ENCODE peak calls at places on chromosomes 5 and 9, in ten cellular contexts. One of them, this sample, is unnamed.

GRCh38 chr5:175658299-175659145 is 651 bp downstream of the HRH2 start:
- DNase-seq in PC-3: no peak
- DNase-seq in SK-N-SH: peak; percentile 60
- DNase-seq in neuronal stem cell: peak; percentile 11
- DNase-seq in HepG2: no peak
- DNase-seq in endodermal cell: peak; percentile 79
- DNase-seq in IMR-90: no peak
- DNase-seq in HCT116: no peak
- DNase-seq in GM23248: no peak
- DNase-seq in endothelial cell of umbilical vein: no peak
- DNase-seq in this sample: no peak

GRCh38 chr5:173396311-173396993 is 68.2 kb upstream of the STC2 start:
- DNase-seq in PC-3: no peak
- DNase-seq in SK-N-SH: peak; percentile 44
- DNase-seq in neuronal stem cell: no peak
- DNase-seq in HepG2: peak; percentile 9
- DNase-seq in endodermal cell: peak; percentile 91
- DNase-seq in IMR-90: no peak
- DNase-seq in HCT116: peak; percentile 19
- DNase-seq in GM23248: peak; percentile 23
- DNase-seq in endothelial cell of umbilical vein: no peak
- DNase-seq in this sample: no peak

GRCh38 chr9:16794871-16795639 is 75.4 kb downstream of the BNC2 start:
- DNase-seq in PC-3: no peak
- DNase-seq in SK-N-SH: no peak
- DNase-seq in neuronal stem cell: no peak
- DNase-seq in HepG2: no peak
- DNase-seq in endodermal cell: no peak
- DNase-seq in IMR-90: peak; percentile 83
- DNase-seq in HCT116: no peak
- DNase-seq in GM23248: peak; percentile 93
- DNase-seq in endothelial cell of umbilical vein: peak; percentile 45
- DNase-seq in this sample: peak; percentile 72

GRCh38 chr9:133768859-133769510 is 30.8 kb upstream of the SARDH start:
- DNase-seq in PC-3: no peak
- DNase-seq in SK-N-SH: no peak
- DNase-seq in neuronal stem cell: no peak
- DNase-seq in HepG2: peak; percentile 83
- DNase-seq in endodermal cell: peak; percentile 92
- DNase-seq in IMR-90: no peak
- DNase-seq in HCT116: no peak
- DNase-seq in GM23248: no peak
- DNase-seq in endothelial cell of umbilical vein: no peak
- DNase-seq in this sample: no peak

GRCh38 chr5:73974871-73975351 is 348.9 kb downstream of the ARHGEF28 start:
- DNase-seq in PC-3: peak; percentile 42
- DNase-seq in SK-N-SH: no peak
- DNase-seq in neuronal stem cell: no peak
- DNase-seq in HepG2: peak; percentile 43
- DNase-seq in endodermal cell: no peak
- DNase-seq in IMR-90: no peak
- DNase-seq in HCT116: no peak
- DNase-seq in GM23248: no peak
- DNase-seq in endothelial cell of umbilical vein: no peak
- DNase-seq in this sample: peak; percentile 41

GRCh38 chr9:85163415-85163814 is 493.9 kb downstream of the NTRK2 start:
- DNase-seq in PC-3: no peak
- DNase-seq in SK-N-SH: no peak
- DNase-seq in neuronal stem cell: no peak
- DNase-seq in HepG2: no peak
- DNase-seq in endodermal cell: no peak
- DNase-seq in IMR-90: no peak
- DNase-seq in HCT116: no peak
- DNase-seq in GM23248: peak; percentile 29
- DNase-seq in endothelial cell of umbilical vein: no peak
- DNase-seq in this sample: no peak

GRCh38 chr5:136424835-136425694 is 59.7 kb upstream of the TRPC7 start:
- DNase-seq in PC-3: peak; percentile 59
- DNase-seq in SK-N-SH: peak; percentile 66
- DNase-seq in neuronal stem cell: peak; percentile 79
- DNase-seq in HepG2: peak; percentile 56
- DNase-seq in endodermal cell: peak; percentile 97
- DNase-seq in IMR-90: peak; percentile 33
- DNase-seq in HCT116: peak; percentile 47
- DNase-seq in GM23248: peak; percentile 79
- DNase-seq in endothelial cell of umbilical vein: peak; percentile 58
- DNase-seq in this sample: peak; percentile 31

GRCh38 chr9:95796029-95796428 is 79.5 kb upstream of the ERCC6L2 start:
- DNase-seq in PC-3: no peak
- DNase-seq in SK-N-SH: no peak
- DNase-seq in neuronal stem cell: no peak
- DNase-seq in HepG2: no peak
- DNase-seq in endodermal cell: no peak
- DNase-seq in IMR-90: no peak
- DNase-seq in HCT116: no peak
- DNase-seq in GM23248: no peak
- DNase-seq in endothelial cell of umbilical vein: no peak
- DNase-seq in this sample: no peak

GRCh38 chr9:77975023-77975422 is 56.6 kb downstream of the GNAQ start:
- DNase-seq in PC-3: no peak
- DNase-seq in SK-N-SH: no peak
- DNase-seq in neuronal stem cell: no peak
- DNase-seq in HepG2: no peak
- DNase-seq in endodermal cell: no peak
- DNase-seq in IMR-90: no peak
- DNase-seq in HCT116: no peak
- DNase-seq in GM23248: no peak
- DNase-seq in endothelial cell of umbilical vein: no peak
- DNase-seq in this sample: no peak

GRCh38 chr5:31477516-31477915 is 54.4 kb downstream of the DROSHA start:
- DNase-seq in PC-3: no peak
- DNase-seq in SK-N-SH: no peak
- DNase-seq in neuronal stem cell: no peak
- DNase-seq in HepG2: no peak
- DNase-seq in endodermal cell: no peak
- DNase-seq in IMR-90: peak; percentile 69
- DNase-seq in HCT116: no peak
- DNase-seq in GM23248: no peak
- DNase-seq in endothelial cell of umbilical vein: no peak
- DNase-seq in this sample: no peak

GRCh38 chr5:116521173-116521872 is 53.3 kb downstream of the SEMA6A start:
- DNase-seq in PC-3: no peak
- DNase-seq in SK-N-SH: no peak
- DNase-seq in neuronal stem cell: no peak
- DNase-seq in HepG2: no peak
- DNase-seq in endodermal cell: no peak
- DNase-seq in IMR-90: no peak
- DNase-seq in HCT116: no peak
- DNase-seq in GM23248: peak; percentile 2
- DNase-seq in endothelial cell of umbilical vein: no peak
- DNase-seq in this sample: peak; percentile 40

GRCh38 chr9:16960084-16960483 is 89.6 kb upstream of the BNC2 start:
- DNase-seq in PC-3: peak; percentile 19
- DNase-seq in SK-N-SH: no peak
- DNase-seq in neuronal stem cell: no peak
- DNase-seq in HepG2: no peak
- DNase-seq in endodermal cell: no peak
- DNase-seq in IMR-90: peak; percentile 61
- DNase-seq in HCT116: no peak
- DNase-seq in GM23248: peak; percentile 35
- DNase-seq in endothelial cell of umbilical vein: no peak
- DNase-seq in this sample: peak; percentile 61

GRCh38 chr5:140165101-140165920 is 9.7 kb upstream of the CYSTM1 start:
- DNase-seq in PC-3: peak; percentile 41
- DNase-seq in SK-N-SH: no peak
- DNase-seq in neuronal stem cell: no peak
- DNase-seq in HepG2: no peak
- DNase-seq in endodermal cell: peak; percentile 44
- DNase-seq in IMR-90: no peak
- DNase-seq in HCT116: no peak
- DNase-seq in GM23248: no peak
- DNase-seq in endothelial cell of umbilical vein: peak; percentile 52
- DNase-seq in this sample: no peak

GRCh38 chr5:132557425-132557805 is 638 bp downstream of the RAD50 start:
- DNase-seq in PC-3: peak; percentile 51
- DNase-seq in SK-N-SH: peak; percentile 26
- DNase-seq in neuronal stem cell: no peak
- DNase-seq in HepG2: peak; percentile 82
- DNase-seq in endodermal cell: peak; percentile 79
- DNase-seq in IMR-90: peak; percentile 29
- DNase-seq in HCT116: peak; percentile 37
- DNase-seq in GM23248: peak; percentile 65
- DNase-seq in endothelial cell of umbilical vein: peak; percentile 48
- DNase-seq in this sample: peak; percentile 41

GRCh38 chr5:132556511-132557424 is at the start of gene RAD50:
- DNase-seq in PC-3: peak; percentile 53
- DNase-seq in SK-N-SH: peak; percentile 94
- DNase-seq in neuronal stem cell: peak; percentile 69
- DNase-seq in HepG2: peak; percentile 85
- DNase-seq in endodermal cell: peak; percentile 96
- DNase-seq in IMR-90: peak; percentile 84
- DNase-seq in HCT116: peak; percentile 91
- DNase-seq in GM23248: peak; percentile 97
- DNase-seq in endothelial cell of umbilical vein: peak; percentile 83
- DNase-seq in this sample: peak; percentile 91

GRCh38 chr5:132561601-132562000 is 4.8 kb downstream of the RAD50 start:
- DNase-seq in PC-3: no peak
- DNase-seq in SK-N-SH: no peak
- DNase-seq in neuronal stem cell: no peak
- DNase-seq in HepG2: no peak
- DNase-seq in endodermal cell: no peak
- DNase-seq in IMR-90: peak; percentile 12
- DNase-seq in HCT116: no peak
- DNase-seq in GM23248: no peak
- DNase-seq in endothelial cell of umbilical vein: no peak
- DNase-seq in this sample: peak; percentile 38

DNA sequence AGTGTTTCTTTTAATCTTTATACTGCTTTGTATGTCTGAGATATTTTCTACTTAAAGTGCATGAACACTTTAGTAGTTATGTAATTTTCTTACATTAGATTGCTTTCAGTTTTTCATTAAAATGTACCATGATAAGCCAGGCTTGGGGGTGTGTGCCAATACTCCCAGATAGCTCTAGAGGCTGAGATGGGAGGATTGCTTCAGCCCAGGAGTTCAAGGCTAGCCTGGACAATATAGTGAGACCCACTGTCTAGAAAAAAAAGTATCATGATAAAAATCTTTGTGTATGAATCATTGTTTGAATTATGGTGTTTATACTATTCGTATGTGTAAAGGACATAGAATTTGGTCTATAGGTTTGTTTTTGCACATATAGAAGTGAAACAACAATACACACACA is 2.9 kb downstream of the RAD50 start:
- DNase-seq in PC-3: no peak
- DNase-seq in SK-N-SH: no peak
- DNase-seq in neuronal stem cell: no peak
- DNase-seq in HepG2: no peak
- DNase-seq in endodermal cell: no peak
- DNase-seq in IMR-90: no peak
- DNase-seq in HCT116: no peak
- DNase-seq in GM23248: no peak
- DNase-seq in endothelial cell of umbilical vein: no peak
- DNase-seq in this sample: no peak
- H3K9ac ChIP-seq in PC-3: no peak overlapping the region
- H3K9ac ChIP-seq in SK-N-SH: no peak overlapping the region
- H3K9ac ChIP-seq in neuronal stem cell: no peak overlapping the region
- H3K9ac ChIP-seq in HepG2: no peak overlapping the region
- H3K9ac ChIP-seq in endodermal cell: no peak overlapping the region
- H3K9ac ChIP-seq in IMR-90: no peak overlapping the region
- H3K9ac ChIP-seq in HCT116: no peak overlapping the region
- H3K9ac ChIP-seq in GM23248: no peak overlapping the region
- H3K9ac ChIP-seq in endothelial cell of umbilical vein: no peak overlapping the region
- H3K9ac ChIP-seq in this sample: no peak overlapping the region

DNA sequence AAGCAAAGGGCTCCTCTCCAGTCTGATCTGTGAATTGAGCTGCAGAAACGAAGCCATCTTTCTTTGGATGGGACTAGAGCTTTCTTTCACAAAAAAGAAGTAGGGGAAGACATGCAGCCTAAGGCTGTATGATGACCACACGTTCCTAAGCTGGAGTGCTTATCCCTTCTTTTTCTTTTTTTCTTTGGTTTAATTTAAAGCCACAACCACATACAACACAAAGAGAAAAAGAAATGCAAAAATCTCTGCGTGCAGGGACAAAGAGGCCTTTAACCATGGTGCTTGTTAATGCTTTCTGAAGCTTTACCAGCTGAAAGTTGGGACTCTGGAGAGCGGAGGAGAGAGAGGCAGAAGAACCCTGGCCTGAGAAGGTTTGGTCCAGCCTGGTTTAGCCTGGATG is 82.1 kb downstream of the PIK3R1 start:
- DNase-seq in PC-3: no peak
- DNase-seq in SK-N-SH: no peak
- DNase-seq in neuronal stem cell: no peak
- DNase-seq in HepG2: no peak
- DNase-seq in endodermal cell: no peak
- DNase-seq in IMR-90: no peak
- DNase-seq in HCT116: no peak
- DNase-seq in GM23248: no peak
- DNase-seq in endothelial cell of umbilical vein: no peak
- DNase-seq in this sample: no peak
- H3K36me3 ChIP-seq in PC-3: no peaks in the 10 kb centered on the region
- H3K36me3 ChIP-seq in SK-N-SH: peaks cover 77% of the 10 kb centered on the region
- H3K36me3 ChIP-seq in neuronal stem cell: peaks cover 78% of the 10 kb centered on the region
- H3K36me3 ChIP-seq in HepG2: peaks cover 22% of the 10 kb centered on the region
- H3K36me3 ChIP-seq in endodermal cell: peaks cover 84% of the 10 kb centered on the region
- H3K36me3 ChIP-seq in IMR-90: peaks cover 24% of the 10 kb centered on the region
- H3K36me3 ChIP-seq in HCT116: peaks cover 11% of the 10 kb centered on the region
- H3K36me3 ChIP-seq in GM23248: peaks cover 65% of the 10 kb centered on the region
- H3K36me3 ChIP-seq in endothelial cell of umbilical vein: peaks cover 29% of the 10 kb centered on the region
- H3K36me3 ChIP-seq in this sample: peaks cover 13% of the 10 kb centered on the region

DNA sequence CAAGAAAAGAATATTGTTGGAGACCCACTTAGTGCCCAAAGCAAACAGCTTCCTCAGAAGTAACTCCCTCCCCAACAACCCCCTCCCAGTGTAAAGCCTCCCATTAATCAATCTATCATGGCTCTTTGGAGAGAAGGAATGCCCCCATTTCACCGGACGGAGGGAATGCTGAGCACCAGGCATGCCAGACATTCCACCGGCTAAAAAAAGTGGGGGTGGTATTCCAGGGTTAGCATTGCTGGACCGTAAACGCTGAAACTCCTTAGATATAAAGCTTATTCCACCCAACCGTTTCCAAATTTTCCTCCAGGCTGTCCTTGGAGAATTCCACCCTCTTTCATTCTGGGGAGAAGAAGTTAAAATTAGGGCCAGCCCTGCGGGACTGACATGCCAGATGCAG is 363 bp upstream of the MAMDC2 start:
- DNase-seq in PC-3: no peak
- DNase-seq in SK-N-SH: no peak
- DNase-seq in neuronal stem cell: peak; percentile 79
- DNase-seq in HepG2: no peak
- DNase-seq in endodermal cell: peak; percentile 77
- DNase-seq in IMR-90: no peak
- DNase-seq in HCT116: no peak
- DNase-seq in GM23248: no peak
- DNase-seq in endothelial cell of umbilical vein: no peak
- DNase-seq in this sample: peak; percentile 43
- H3K4me3 ChIP-seq in PC-3: no peak overlapping the region
- H3K4me3 ChIP-seq in SK-N-SH: no peak overlapping the region
- H3K4me3 ChIP-seq in neuronal stem cell: peak overlapping the region; percentile 7
- H3K4me3 ChIP-seq in HepG2: no peak overlapping the region
- H3K4me3 ChIP-seq in endodermal cell: peak overlapping the region; percentile 82
- H3K4me3 ChIP-seq in IMR-90: no peak overlapping the region
- H3K4me3 ChIP-seq in HCT116: peak overlapping the region; percentile 43
- H3K4me3 ChIP-seq in GM23248: peak overlapping the region; percentile 77
- H3K4me3 ChIP-seq in endothelial cell of umbilical vein: no peak overlapping the region
- H3K4me3 ChIP-seq in this sample: peak overlapping the region; percentile 34

GRCh38 chr5:149452007-149452664 is 73.0 kb upstream of the IL17B start:
- DNase-seq in PC-3: no peak
- DNase-seq in SK-N-SH: peak; percentile 37
- DNase-seq in neuronal stem cell: no peak
- DNase-seq in HepG2: peak; percentile 98
- DNase-seq in endodermal cell: peak; percentile 83
- DNase-seq in IMR-90: peak; percentile 53
- DNase-seq in HCT116: no peak
- DNase-seq in GM23248: peak; percentile 43
- DNase-seq in endothelial cell of umbilical vein: peak; percentile 94
- DNase-seq in this sample: peak; percentile 56
- H3K9ac ChIP-seq in PC-3: no peak overlapping the region
- H3K9ac ChIP-seq in SK-N-SH: peak overlapping the region; percentile 56
- H3K9ac ChIP-seq in neuronal stem cell: no peak overlapping the region
- H3K9ac ChIP-seq in HepG2: peak overlapping the region; percentile 78
- H3K9ac ChIP-seq in endodermal cell: no peak overlapping the region
- H3K9ac ChIP-seq in IMR-90: peak overlapping the region; percentile 20
- H3K9ac ChIP-seq in HCT116: peak overlapping the region; percentile 28
- H3K9ac ChIP-seq in GM23248: peak overlapping the region; percentile 73
- H3K9ac ChIP-seq in endothelial cell of umbilical vein: peak overlapping the region; percentile 65
- H3K9ac ChIP-seq in this sample: peak overlapping the region; percentile 11